ENCODE peak calls at places on chromosomes 6 and 20, in four cellular contexts. S is iPS-NIHi11; B is colonic mucosa; C is stimulated activated CD8-positive, alpha-beta memory T cell treated with anti-CD3 and anti-CD28 coated beads, Interleukin-2, amount 100 ng/mL, for 1 hour. D is an unnamed sample.

GRCh38 chr6:123053602-123054225 is 57.7 kb downstream of the CLVS2 start:
- DNase-seq in S (no peak), B (no peak), C (no peak), D (no peak)

GRCh38 chr6:8137529-8137939 is 35.2 kb upstream of the EEF1E1 start:
- DNase-seq in S (no peak), B (no peak), C (no peak), D (no peak)

GRCh38 chr6:2971420-2972218 is at the start of gene SERPINB6:
- DNase-seq in S (peak; percentile 54), B (peak; percentile 89), C (peak; percentile 13), D (peak; percentile 86)

GRCh38 chr6:166830185-166830890 is 126.0 kb downstream of the RNASET2 start:
- DNase-seq in S (no peak), B (no peak), C (no peak), D (no peak)

GRCh38 chr6:170199716-170200115 is 91.2 kb downstream of the DLL1 start:
- DNase-seq in S (no peak), B (peak; percentile 11), C (no peak), D (no peak)

GRCh38 chr6:163455553-163455952 is 41.0 kb downstream of the QKI start:
- DNase-seq in S (no peak), B (no peak), C (no peak), D (no peak)

GRCh38 chr20:3431109-3431508 is 23.6 kb upstream of the DNAAF9 start:
- DNase-seq in S (no peak), B (no peak), C (no peak), D (no peak)

GRCh38 chr20:57480444-57481152 is 44.3 kb downstream of the CTCFL start:
- DNase-seq in S (no peak), B (no peak), C (no peak), D (no peak)

GRCh38 chr20:47204008-47204745 is 152.3 kb downstream of the ZMYND8 start:
- DNase-seq in S (no peak), B (no peak), C (no peak), D (no peak)

GRCh38 chr6:37109714-37110454 is 60.1 kb upstream of the PIM1 start:
- DNase-seq in S (no peak), B (no peak), C (no peak), D (no peak)

GRCh38 chr6:117956386-117956785 is 49.3 kb downstream of the SLC35F1 start:
- DNase-seq in S (no peak), B (no peak), C (no peak), D (no peak)

GRCh38 chr6:79117752-79118151 is 39.7 kb upstream of the PHIP start:
- DNase-seq in S (no peak), B (no peak), C (no peak), D (no peak)

GRCh38 chr6:166633732-166634535 is 6.9 kb upstream of the RPS6KA2 start:
- DNase-seq in S (no peak), B (no peak), C (no peak), D (no peak)

GRCh38 chr6:48825501-48826317 is 637.3 kb downstream of the MMUT start:
- DNase-seq in S (no peak), B (no peak), C (no peak), D (no peak)

GRCh38 chr6:33088931-33089640 is 13.3 kb downstream of the HLA-DPB1 start:
- DNase-seq in S (no peak), B (no peak), C (no peak), D (no peak)

GRCh38 chr6:4435981-4436445 is 300.6 kb upstream of the ECI2 start:
- DNase-seq in S (no peak), B (no peak), C (no peak), D (no peak)

GRCh38 chr6:42339991-42340401 is 111.7 kb downstream of the TRERF1 start:
- DNase-seq in S (no peak), B (no peak), C (no peak), D (no peak)

GRCh38 chr6:144131248-144131709 is 19.0 kb upstream of the STX11 start:
- DNase-seq in S (no peak), B (no peak), C (no peak), D (no peak)

GRCh38 chr6:81126150-81126549 is 626.3 kb downstream of the TENT5A start:
- DNase-seq in S (no peak), B (no peak), C (no peak), D (no peak)

GRCh38 chr6:123022980-123023379 is 26.9 kb downstream of the CLVS2 start:
- DNase-seq in S (peak; percentile 39), B (no peak), C (no peak), D (no peak)

GRCh38 chr6:57173886-57174510 is 1.9 kb downstream of the BAG2 start:
- DNase-seq in S (peak; percentile 24), B (no peak), C (no peak), D (no peak)

GRCh38 chr6:14638932-14639875 is 521.6 kb downstream of the CD83 start:
- DNase-seq in S (peak; percentile 31), B (peak; percentile 36), C (no peak), D (no peak)